ENCODE peak calls at places on chromosomes 13 and 19, in six cellular contexts. L is adrenal gland; D is dermis blood vessel endothelial cell; O is caudate nucleus; R is activated CD4-positive, alpha-beta T cell treated with anti-CD3 and anti-CD28 coated beads, Interleukin-2, amount 50 U/mL, for 24 hours; H is SW 1271. T is an unnamed sample.

GRCh38 chr13:113488283-113488682 is 2.2 kb downstream of the DCUN1D2 start:
- DNase-seq in L (no peak), D (no peak), O (no peak), R (no peak), H (no peak), T (no peak)

GRCh38 chr19:4624733-4625362 is 14.5 kb upstream of the TNFAIP8L1 start:
- DNase-seq in L (no peak), D (peak; percentile 63), O (no peak), R (no peak), H (no peak), T (no peak)

GRCh38 chr13:109883181-109884180 is 97.1 kb upstream of the IRS2 start:
- DNase-seq in L (no peak), D (no peak), O (no peak), R (no peak), H (no peak), T (no peak)

GRCh38 chr13:113653264-113654174 is 4.5 kb downstream of the ATP4B start:
- DNase-seq in L (no peak), D (peak; percentile 52), O (no peak), R (no peak), H (no peak), T (peak; percentile 4)

GRCh38 chr19:16394681-16395375 is 70.2 kb downstream of the KLF2 start:
- DNase-seq in L (no peak), D (no peak), O (no peak), R (no peak), H (no peak), T (peak; percentile 11)

GRCh38 chr13:45851171-45851889 is at the start of gene SIAH3:
- DNase-seq in L (peak; percentile 20), D (peak; percentile 28), O (peak; percentile 39), R (peak; percentile 1), H (no peak), T (peak; percentile 12)

GRCh38 chr19:58572026-58572817 is 913 bp downstream of the MZF1 start:
- DNase-seq in L (no peak), D (no peak), O (no peak), R (no peak), H (no peak), T (no peak)

GRCh38 chr13:75550159-75550567 is 572 bp downstream of the UCHL3 start:
- DNase-seq in L (peak; percentile 63), D (peak; percentile 75), O (peak; percentile 38), R (no peak), H (peak; percentile 22), T (peak; percentile 38)

GRCh38 chr19:39832341-39833083 is 1.4 kb downstream of the DYRK1B start:
- DNase-seq in L (no peak), D (no peak), O (no peak), R (no peak), H (no peak), T (no peak)

GRCh38 chr19:46704379-46705076 is 12.4 kb downstream of the PRKD2 start:
- DNase-seq in L (peak; percentile 73), D (peak; percentile 77), O (peak; percentile 16), R (peak; percentile 91), H (no peak), T (peak; percentile 70)

GRCh38 chr13:99895999-99896695 is 75.4 kb downstream of the ZIC5 start:
- DNase-seq in L (no peak), D (no peak), O (no peak), R (no peak), H (no peak), T (no peak)

GRCh38 chr13:110379905-110380341 is 72.8 kb downstream of the COL4A2 start:
- DNase-seq in L (no peak), D (no peak), O (no peak), R (no peak), H (no peak), T (no peak)

GRCh38 chr13:29892149-29892548 is 41.7 kb upstream of the UBL3 start:
- DNase-seq in L (no peak), D (no peak), O (peak; percentile 11), R (no peak), H (no peak), T (no peak)

T was measured in body of pancreas.